ENCODE peak calls at places on chromosomes 6 and 20, in ten cellular contexts. Y, F, Q, A, L, C, J, H, G and U are unnamed samples.

GRCh38 chr6:106973018-106973840 is 1.3 kb downstream of the CD24 start:
- DNase-seq in Y (peak), F (peak), Q (peak), A (no peak), L (peak), C (peak), J (no peak), H (peak), G (no peak), U (no peak)

GRCh38 chr6:103675807-103676406 is 1183.8 kb downstream of the HACE1 start:
- DNase-seq in Y (peak), F (no peak), Q (no peak), A (no peak), L (no peak), C (no peak), J (no peak), H (no peak), G (no peak), U (no peak)

GRCh38 chr20:48788486-48789072 is 39.2 kb downstream of the PREX1 start:
- DNase-seq in Y (no peak), F (no peak), Q (peak), A (no peak), L (no peak), C (no peak), J (no peak), H (no peak), G (no peak), U (no peak)

GRCh38 chr6:42136508-42137191 is 5.8 kb downstream of the C6orf132 start:
- DNase-seq in Y (peak), F (peak), Q (peak), A (no peak), L (peak), C (no peak), J (no peak), H (no peak), G (no peak), U (peak)

GRCh38 chr6:132021552-132022375 is 70.6 kb upstream of the CCN2 start:
- DNase-seq in Y (no peak), F (no peak), Q (no peak), A (no peak), L (no peak), C (no peak), J (no peak), H (no peak), G (no peak), U (no peak)

GRCh38 chr6:142846459-142846831 is 98.5 kb downstream of the HIVEP2 start:
- DNase-seq in Y (peak), F (no peak), Q (no peak), A (no peak), L (no peak), C (no peak), J (no peak), H (no peak), G (no peak), U (no peak)

GRCh38 chr6:105485456-105485855 is 82.6 kb upstream of the PREP start:
- DNase-seq in Y (no peak), F (no peak), Q (no peak), A (no peak), L (no peak), C (no peak), J (no peak), H (peak), G (no peak), U (no peak)

GRCh38 chr6:105882833-105883232 is 203.3 kb upstream of the PRDM1 start:
- DNase-seq in Y (no peak), F (no peak), Q (no peak), A (no peak), L (no peak), C (no peak), J (no peak), H (no peak), G (no peak), U (no peak)

GRCh38 chr6:1346556-1347186 is 34.8 kb downstream of the FOXQ1 start:
- DNase-seq in Y (no peak), F (no peak), Q (no peak), A (no peak), L (no peak), C (no peak), J (no peak), H (no peak), G (no peak), U (no peak)

GRCh38 chr20:16520154-16520553 is 53.1 kb downstream of the KIF16B start:
- DNase-seq in Y (no peak), F (no peak), Q (no peak), A (no peak), L (no peak), C (no peak), J (no peak), H (no peak), G (no peak), U (no peak)

GRCh38 chr6:41503435-41503768 is 42.8 kb upstream of the FOXP4 start:
- DNase-seq in Y (no peak), F (no peak), Q (no peak), A (no peak), L (no peak), C (no peak), J (no peak), H (no peak), G (no peak), U (no peak)

GRCh38 chr20:52800734-52801627 is 171.2 kb upstream of the TSHZ2 start:
- DNase-seq in Y (peak), F (no peak), Q (no peak), A (no peak), L (no peak), C (no peak), J (no peak), H (no peak), G (no peak), U (no peak)